ENCODE peak calls at places on chromosome 18, in seven cellular contexts. T, G, D, O, Y, W and R are unnamed samples. For H3K4me1, the result is how much of the 10 kb centered on the place peaks cover.

GRCh38 chr18:12254137-12254819 is at the start of gene CIDEA:
- DNase-seq in O (no peak), T (no peak), D (peak), G (no peak), W (no peak), Y (peak), R (no peak)

GRCh38 chr18:79385326-79385725 is 10.4 kb upstream of the NFATC1 start:
- DNase-seq in G (no peak), W (no peak), Y (peak), O (no peak), T (no peak), D (no peak), R (no peak)

GRCh38 chr18:45839415-45840395 is 14.2 kb downstream of the SIGLEC15 start:
- DNase-seq in G (no peak), T (no peak), O (peak), W (no peak), Y (peak), D (peak), R (peak)

GRCh38 chr18:9951022-9951859 is 37.4 kb downstream of the VAPA start:
- DNase-seq in G (no peak), O (peak), W (no peak), D (peak), T (no peak), Y (peak), R (no peak)

GRCh38 chr18:79947881-79948610 is 3.4 kb downstream of the SLC66A2 start:
- DNase-seq in O (no peak), T (no peak), Y (peak), G (no peak), W (no peak), D (no peak), R (no peak)

GRCh38 chr18:78939105-78939504 is 40.5 kb upstream of the SALL3 start:
- DNase-seq in O (no peak), Y (no peak), D (peak), G (no peak), T (no peak), W (no peak), R (no peak)

GRCh38 chr18:10049721-10050120 is 135.9 kb downstream of the VAPA start:
- DNase-seq in D (no peak), O (no peak), G (no peak), T (no peak), Y (no peak), W (no peak), R (no peak)

GRCh38 chr18:21110667-21111350 is 804 bp downstream of the ROCK1 start:
- DNase-seq in G (no peak), D (peak), T (no peak), O (peak), W (peak), Y (peak), R (peak)

GRCh38 chr18:77108001-77108692 is 24.4 kb downstream of the MBP start:
- DNase-seq in W (peak), T (peak), O (no peak), D (peak), G (no peak), Y (no peak), R (no peak)

GRCh38 chr18:55249572-55249971 is 290.3 kb upstream of the CCDC68 start:
- DNase-seq in T (no peak), O (no peak), G (peak), D (peak), W (no peak), Y (no peak), R (no peak)

GRCh38 chr18:13713455-13714055 is 12.8 kb downstream of the FAM210A start:
- DNase-seq in D (no peak), O (no peak), Y (no peak), T (no peak), W (no peak), G (no peak), R (no peak)

GRCh38 chr18:5975111-5975622 is 79.8 kb upstream of the TMEM200C start:
- DNase-seq in Y (peak), G (peak), D (peak), W (no peak), T (no peak), O (no peak), R (no peak)

GRCh38 chr18:70022636-70023035 is 75.0 kb upstream of the CD226 start:
- DNase-seq in G (no peak), T (no peak), W (no peak), O (no peak), D (no peak), Y (no peak), R (no peak)

GRCh38 chr18:66749475-66750035 is 145.7 kb upstream of the CDH19 start:
- DNase-seq in T (no peak), W (no peak), D (peak), G (no peak), O (no peak), Y (no peak), R (no peak)

GRCh38 chr18:13028869-13029268 is 37.7 kb downstream of the CEP192 start:
- DNase-seq in D (no peak), O (no peak), T (no peak), Y (no peak), G (no peak), W (no peak), R (no peak)

GRCh38 chr18:79378416-79379250 is 17.1 kb upstream of the NFATC1 start:
- DNase-seq in G (peak), D (peak), O (peak), T (peak), W (peak), Y (peak), R (peak)

GRCh38 chr18:21369146-21369545 is 127.1 kb downstream of the GREB1L start:
- DNase-seq in Y (no peak), O (no peak), T (no peak), W (no peak), G (no peak), D (peak), R (no peak)

GRCh38 chr18:30522288-30522929 is 520.1 kb downstream of the DSC3 start:
- DNase-seq in W (no peak), O (no peak), D (no peak), G (no peak), Y (peak), T (no peak), R (no peak)

GRCh38 chr18:38077219-38077618 is 511.6 kb upstream of the CELF4 start:
- DNase-seq in Y (peak), O (no peak), G (no peak), T (no peak), W (no peak), D (no peak), R (no peak)

GRCh38 chr18:71324356-71324755 is 1035.5 kb downstream of the SOCS6 start:
- DNase-seq in Y (no peak), W (no peak), T (no peak), O (no peak), G (no peak), D (no peak), R (no peak)

GRCh38 chr18:71322201-71322600 is 1033.4 kb downstream of the SOCS6 start:
- DNase-seq in D (no peak), T (no peak), G (no peak), Y (no peak), W (no peak), O (no peak), R (no peak)

GRCh38 chr18:71327443-71328120 is 1038.7 kb downstream of the SOCS6 start:
- DNase-seq in O (no peak), W (no peak), D (no peak), T (no peak), Y (no peak), G (no peak), R (no peak)

GRCh38 chr18:71321319-71321718 is 1032.5 kb downstream of the SOCS6 start:
- DNase-seq in Y (no peak), G (no peak), T (no peak), W (no peak), O (no peak), D (no peak), R (no peak)

GRCh38 chr18:71326826-71327225 is 1038.0 kb downstream of the SOCS6 start:
- DNase-seq in W (no peak), T (no peak), D (no peak), O (no peak), Y (peak), G (no peak), R (no peak)
- H3K4me1 ChIP-seq in W (under half), T (under half), D (under half), O (under half), Y (under half), G (under half), R (under half)

GRCh38 chr18:35497334-35498197 is at the start of gene INO80C:
- DNase-seq in W (peak), D (peak), T (peak), O (peak), Y (peak), G (peak), R (peak)
- TF ChIP-seq CTCF in W (no peak), D (no peak), T (no peak), O (no peak), Y (no peak), G (no peak), R (no peak)

DNA sequence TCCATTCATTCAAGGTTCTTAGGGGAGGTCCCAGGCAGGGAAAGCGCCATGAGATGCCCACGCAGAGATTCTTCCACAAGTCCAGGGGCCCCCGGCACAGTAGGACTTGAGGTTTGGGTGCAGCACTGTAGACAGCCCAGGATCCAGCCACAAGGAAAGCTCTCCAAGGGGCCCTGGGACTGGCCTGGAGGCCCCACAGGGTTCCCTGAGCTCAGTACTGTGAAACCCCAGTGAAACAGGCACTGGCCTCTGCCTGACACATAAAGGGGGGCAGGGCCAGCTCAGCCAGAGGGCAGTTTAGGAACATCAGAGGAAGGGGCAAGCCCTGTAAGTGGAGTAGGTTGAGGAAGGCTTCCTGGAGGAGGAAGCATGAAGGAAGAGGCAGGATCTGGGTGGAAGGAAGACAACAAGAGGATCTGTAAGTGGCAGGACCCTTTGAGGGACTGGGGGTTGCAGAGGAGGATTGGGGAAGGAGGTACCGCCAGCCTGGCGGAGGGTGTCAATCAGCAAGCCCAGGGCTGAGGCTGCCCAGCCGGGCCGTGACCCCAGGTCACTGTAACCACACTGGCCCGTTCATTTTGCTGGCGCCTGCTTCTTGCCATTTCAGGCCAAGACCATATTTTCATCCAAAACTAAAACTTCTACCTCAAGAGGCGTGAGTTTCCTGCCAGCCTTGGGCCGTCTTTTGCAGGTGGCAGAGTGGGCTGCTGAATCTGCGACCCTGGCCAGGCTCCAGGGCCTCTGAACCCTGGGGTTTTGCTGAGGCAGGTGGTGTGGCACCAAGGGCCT is 175.2 kb downstream of the SMAD7 start:
- DNase-seq in W (no peak), Y (no peak), G (no peak), O (no peak), D (no peak), T (no peak), R (no peak)
- H3K4me1 ChIP-seq in W (under half), Y (under half), G (under half), O (under half), D (under half), T (under half), R (under half)

DNA sequence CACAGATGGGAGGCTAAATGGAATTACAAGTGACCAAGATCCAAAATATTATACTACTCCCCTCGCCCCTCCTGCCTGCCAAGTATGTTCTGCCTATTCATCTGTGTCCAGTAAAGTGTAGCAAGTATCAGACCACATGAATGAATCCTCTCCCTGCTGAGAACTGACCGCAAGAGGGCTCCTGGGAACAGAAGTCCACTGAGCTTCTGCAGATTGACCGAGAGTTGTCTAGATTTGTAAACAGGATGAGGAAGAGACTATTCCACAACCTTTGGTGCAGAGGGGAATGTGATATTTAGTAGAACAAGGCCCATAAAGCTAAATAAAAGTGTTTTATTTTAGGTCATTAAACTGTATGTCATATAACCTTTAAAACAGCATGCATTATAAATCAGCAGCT is 376.9 kb downstream of the DCC start:
- DNase-seq in O (peak), W (peak), D (no peak), G (no peak), T (no peak), Y (no peak), R (no peak)
- TF ChIP-seq CTCF in O (no peak), W (no peak), D (peak), G (peak), T (no peak), Y (peak), R (no peak)

DNA sequence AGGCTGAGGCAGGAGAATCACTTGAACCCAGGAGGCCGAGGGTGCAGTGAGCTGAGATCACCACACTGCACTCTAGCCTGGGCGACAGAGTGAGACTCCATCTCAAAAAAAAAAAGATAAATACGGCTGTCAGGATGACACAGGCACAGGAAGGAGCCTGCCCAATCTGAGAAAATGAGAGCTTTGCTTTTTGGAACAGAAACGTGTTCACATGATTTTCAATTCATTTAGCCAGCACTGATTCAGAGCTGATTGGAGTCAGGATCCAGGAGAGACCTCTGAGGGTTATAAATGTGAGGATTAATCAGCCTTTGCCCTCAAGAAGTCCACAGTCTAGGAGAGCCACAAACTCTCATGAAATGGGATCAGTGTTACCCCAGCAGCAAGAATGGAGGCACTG is 6.9 kb upstream of the SMAD7 start:
- DNase-seq in Y (no peak), W (no peak), G (no peak), O (no peak), D (no peak), T (no peak), R (no peak)
- H3K4me1 ChIP-seq in Y (under half), W (under half), G (under half), O (under half), D (under half), T (under half), R (under half)

DNA sequence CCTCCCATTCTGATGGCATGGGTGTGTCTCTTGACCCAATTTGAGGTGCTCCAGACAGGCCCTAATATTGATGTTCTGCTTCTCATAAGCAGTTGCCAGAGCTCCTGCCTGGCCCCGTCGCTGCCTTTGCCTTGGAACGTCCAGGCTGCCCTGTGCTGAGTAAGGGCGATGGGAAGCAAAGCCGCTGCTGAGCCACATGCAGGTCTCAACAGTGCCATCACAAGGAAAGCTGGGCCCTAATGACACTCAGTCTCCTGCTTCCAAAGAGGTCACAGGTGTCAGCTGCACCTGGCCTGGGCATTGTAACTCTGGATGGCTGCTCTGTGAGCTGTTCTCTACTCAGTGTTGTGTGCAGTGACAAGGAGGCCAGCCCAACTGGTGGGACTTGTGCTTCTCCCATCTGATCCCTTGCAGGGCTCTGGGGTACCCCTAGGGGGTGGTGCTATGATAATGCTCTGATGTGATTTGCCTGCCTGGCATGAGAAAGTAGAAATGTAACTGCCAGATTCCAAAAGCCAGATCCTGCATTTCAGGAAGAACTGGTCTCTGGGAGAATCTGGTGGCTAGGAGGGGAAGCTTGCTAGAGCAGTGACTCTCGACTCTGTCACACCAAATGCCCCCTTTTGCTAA is 8.7 kb downstream of the TTC39C start:
- DNase-seq in Y (peak), O (peak), G (no peak), T (no peak), D (no peak), W (no peak), R (no peak)
- TF ChIP-seq CTCF in Y (peak), O (peak), G (no peak), T (no peak), D (no peak), W (no peak), R (no peak)

DNA sequence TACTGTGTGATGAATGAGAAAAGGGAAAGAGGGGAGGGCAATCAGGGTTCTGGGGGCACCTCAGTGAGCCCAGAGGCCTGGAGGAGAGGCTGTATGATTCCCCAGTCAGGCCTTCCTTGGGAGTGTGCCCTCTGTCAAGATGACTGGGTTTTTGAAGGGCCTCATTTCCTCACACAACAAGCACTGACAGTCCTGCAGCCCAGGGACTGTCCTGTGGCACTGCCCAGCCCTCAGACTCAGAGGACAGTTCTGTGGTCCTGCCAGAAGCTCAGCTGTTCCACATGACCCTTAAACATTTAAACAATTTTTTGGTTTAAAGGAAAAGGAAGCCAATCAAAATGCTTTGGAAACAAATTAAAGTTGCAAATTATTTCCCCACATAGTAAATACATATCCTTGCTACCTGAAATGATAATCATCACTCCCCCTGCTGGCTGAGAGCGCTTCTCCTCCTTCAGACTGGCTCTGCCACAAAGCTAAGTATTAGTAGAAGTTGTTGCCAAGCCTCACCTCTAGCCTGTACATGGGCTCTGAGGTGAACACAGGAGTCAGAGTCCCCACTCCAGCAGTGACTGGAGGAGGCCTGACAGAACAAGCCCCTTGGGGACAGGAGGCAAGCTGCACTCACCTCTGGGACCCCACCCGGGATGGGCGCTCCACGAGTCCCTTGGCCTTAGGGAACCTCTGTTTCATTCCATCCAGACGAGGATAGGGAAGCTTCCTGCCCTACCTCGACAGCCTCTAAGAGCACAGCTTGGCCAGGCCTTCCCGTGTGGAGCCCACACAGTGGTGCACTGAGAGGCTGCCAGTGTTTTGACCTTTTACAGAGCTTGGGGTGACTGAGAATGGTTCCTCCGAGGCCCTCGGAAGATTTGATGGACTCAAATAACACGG is 91.2 kb upstream of the SMAD7 start:
- DNase-seq in O (no peak), D (peak), G (no peak), Y (peak), T (peak), W (no peak), R (peak)
- H3K4me1 ChIP-seq in O (under half), D (under half), G (under half), Y (under half), T (under half), W (under half), R (under half)

GRCh38 chr18:42275138-42275535 is 320.1 kb downstream of the PIK3C3 start:
- DNase-seq in Y (no peak), D (no peak), O (no peak), W (no peak), T (no peak), G (no peak), R (no peak)
- TF ChIP-seq CTCF in Y (no peak), D (no peak), O (no peak), W (no peak), T (no peak), G (no peak), R (no peak)

DNA sequence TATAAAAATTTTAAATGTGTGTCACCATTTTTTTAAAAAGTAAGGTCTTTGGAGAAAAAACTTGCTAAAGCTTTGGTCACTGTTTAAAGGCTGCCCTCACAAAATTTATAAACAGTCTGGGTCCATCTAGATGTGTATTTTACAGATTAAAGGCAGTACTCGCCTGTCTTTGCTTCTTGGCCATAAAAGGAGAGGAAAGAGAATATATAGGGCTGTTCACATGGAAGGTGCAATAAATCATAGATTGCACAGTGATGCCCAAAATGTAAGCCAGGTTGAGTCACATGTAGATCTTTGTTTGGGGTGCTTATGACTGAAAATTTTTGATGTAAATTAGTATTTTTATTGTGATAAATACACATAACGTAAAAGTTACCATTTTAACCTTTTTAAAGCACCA is 55.6 kb downstream of the MTCL1 start:
- DNase-seq in O (no peak), Y (no peak), T (no peak), G (no peak), D (no peak), W (no peak), R (no peak)
- H3K4me1 ChIP-seq in O (under half), Y (under half), T (under half), G (under half), D (under half), W (under half), R (under half)

GRCh38 chr18:3970929-3971328 is 484.2 kb downstream of the DLGAP1 start:
- DNase-seq in Y (no peak), O (no peak), W (no peak), G (no peak), T (no peak), D (no peak), R (no peak)
- TF ChIP-seq CTCF in Y (peak), O (no peak), W (no peak), G (no peak), T (no peak), D (no peak), R (no peak)